ENCODE peak calls at places on chromosomes 2 and 18, in nine cellular contexts. V, M, J, W, T, L, F, B and Q are unnamed samples. For H3K4me1, the result is how much of the 10 kb centered on the place peaks cover.

GRCh38 chr18:63148449-63149199 is 170.9 kb downstream of the BCL2 start:
- DNase-seq in W (no peak), V (no peak), J (peak), T (no peak), F (no peak), L (no peak), B (no peak), M (no peak), Q (no peak)

GRCh38 chr2:237894986-237895543 is 35.6 kb downstream of the RAMP1 start:
- DNase-seq in W (no peak), J (no peak), M (no peak), V (peak), L (no peak), F (no peak), T (no peak), B (no peak), Q (no peak)

GRCh38 chr2:19709553-19709952 is 192.2 kb downstream of the TTC32 start:
- DNase-seq in J (no peak), F (no peak), V (no peak), W (no peak), B (no peak), M (no peak), T (no peak), L (no peak), Q (no peak)

GRCh38 chr2:64036343-64036742 is 17.1 kb upstream of the VPS54 start:
- DNase-seq in J (peak), M (no peak), W (peak), F (no peak), B (no peak), L (no peak), V (no peak), T (no peak), Q (no peak)

GRCh38 chr2:226730487-226730886 is 69.1 kb downstream of the IRS1 start:
- DNase-seq in L (peak), W (no peak), V (no peak), T (peak), B (no peak), J (peak), M (no peak), F (peak), Q (no peak)

GRCh38 chr2:48699377-48699951 is 56.1 kb downstream of the LHCGR start:
- DNase-seq in V (no peak), M (no peak), F (no peak), J (peak), T (peak), L (no peak), B (no peak), W (no peak), Q (no peak)

GRCh38 chr2:170235860-170236638 is 58.1 kb downstream of the MYO3B start:
- DNase-seq in M (no peak), F (peak), V (no peak), L (peak), W (peak), B (no peak), J (peak), T (peak), Q (no peak)

GRCh38 chr2:60532421-60532820 is 21.0 kb downstream of the BCL11A start:
- DNase-seq in V (no peak), T (no peak), L (no peak), M (no peak), J (no peak), B (no peak), F (no peak), W (no peak), Q (no peak)

GRCh38 chr2:26184555-26185303 is 11.8 kb downstream of the GAREM2 start:
- DNase-seq in V (peak), L (peak), F (peak), B (no peak), J (peak), T (peak), M (peak), W (no peak), Q (no peak)

GRCh38 chr2:170324640-170325046 is 146.7 kb downstream of the MYO3B start:
- DNase-seq in F (peak), M (peak), B (no peak), L (peak), T (peak), J (peak), W (peak), V (no peak), Q (no peak)

GRCh38 chr18:69518989-69519388 is 118.3 kb downstream of the DOK6 start:
- DNase-seq in J (peak), M (no peak), L (no peak), F (no peak), W (no peak), V (no peak), T (no peak), B (no peak), Q (no peak)

GRCh38 chr2:217838409-217838831 is 164.4 kb downstream of the TNS1 start:
- DNase-seq in B (no peak), W (no peak), F (no peak), T (peak), V (peak), M (no peak), L (no peak), J (no peak), Q (no peak)

GRCh38 chr2:217834744-217835513 is 167.9 kb downstream of the TNS1 start:
- DNase-seq in F (no peak), L (no peak), B (no peak), J (peak), V (no peak), M (no peak), W (no peak), T (no peak), Q (no peak)

GRCh38 chr2:217837530-217837929 is 165.3 kb downstream of the TNS1 start:
- DNase-seq in F (no peak), W (no peak), T (no peak), J (no peak), V (no peak), L (no peak), B (no peak), M (no peak), Q (no peak)

GRCh38 chr2:217835931-217836881 is 166.6 kb downstream of the TNS1 start:
- DNase-seq in J (peak), M (no peak), W (no peak), L (no peak), B (no peak), T (peak), F (peak), V (no peak), Q (peak)

GRCh38 chr2:217837001-217837491 is 165.7 kb downstream of the TNS1 start:
- DNase-seq in J (no peak), B (peak), W (no peak), F (peak), T (peak), L (peak), V (peak), M (no peak), Q (no peak)
- TF ChIP-seq CTCF in J (no peak), B (peak), W (no peak), F (peak), T (peak), L (peak), V (peak), M (no peak), Q (no peak)

GRCh38 chr2:163011035-163011434 is 172.5 kb upstream of the KCNH7 start:
- DNase-seq in M (no peak), T (no peak), W (no peak), B (no peak), J (no peak), L (no peak), V (no peak), F (no peak), Q (no peak)

GRCh38 chr2:163008642-163009041 is 170.1 kb upstream of the KCNH7 start:
- DNase-seq in B (no peak), W (no peak), V (no peak), F (no peak), M (no peak), T (no peak), J (no peak), L (no peak), Q (no peak)
- H3K4me3 ChIP-seq in B (no peak), W (no peak), V (no peak), F (no peak), M (no peak), T (no peak), J (no peak), L (no peak), Q (no peak)

GRCh38 chr2:98463081-98463481 is 18.4 kb downstream of the INPP4A start:
- DNase-seq in F (no peak), V (no peak), B (no peak), W (peak), L (no peak), T (no peak), M (no peak), J (no peak), Q (no peak)
- H3K4me1 ChIP-seq in F (under half), V (half or more), B (under half), W (half or more), L (under half), T (under half), M (under half), J (under half), Q (half or more)

DNA sequence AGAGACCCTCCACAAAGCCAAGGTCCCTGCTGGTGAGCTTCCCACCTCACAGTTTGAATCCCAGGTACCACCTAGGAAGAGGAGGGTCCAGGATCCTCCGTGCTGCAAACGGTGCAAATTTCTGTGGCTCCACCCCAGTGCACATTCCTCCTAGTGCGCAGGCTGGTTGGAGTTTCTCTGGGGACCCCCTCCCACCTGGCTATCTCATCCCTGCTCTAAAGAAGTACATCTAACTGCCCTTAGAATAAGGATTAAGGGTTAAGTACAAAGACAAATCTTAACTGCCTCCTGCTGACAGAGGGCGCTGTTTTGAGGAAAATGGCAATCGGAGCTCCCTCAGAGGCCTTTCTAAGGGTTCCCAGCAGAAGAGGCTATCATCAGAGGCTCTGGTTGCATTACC is 109.6 kb upstream of the FSIP2 start:
- DNase-seq in W (no peak), B (no peak), V (no peak), F (peak), J (no peak), T (peak), M (no peak), L (peak), Q (no peak)
- TF ChIP-seq CTCF in W (no peak), B (no peak), V (no peak), F (peak), J (no peak), T (peak), M (no peak), L (peak), Q (no peak)

GRCh38 chr18:11511434-11512095 is 97.8 kb upstream of the SLC35G4 start:
- DNase-seq in L (no peak), J (no peak), T (no peak), F (no peak), M (no peak), V (no peak), B (no peak), W (peak), Q (no peak)
- H3K4me3 ChIP-seq in L (no peak), J (no peak), T (no peak), F (no peak), M (no peak), V (no peak), B (no peak), W (no peak), Q (no peak)

GRCh38 chr2:134253117-134253704 is 661 bp upstream of the MGAT5 start:
- DNase-seq in B (no peak), T (no peak), W (no peak), F (no peak), L (no peak), V (no peak), J (no peak), M (no peak), Q (no peak)

GRCh38 chr2:134249755-134250154 is 4.1 kb upstream of the MGAT5 start:
- DNase-seq in B (no peak), V (no peak), L (no peak), M (no peak), F (no peak), T (no peak), J (no peak), W (no peak), Q (no peak)

GRCh38 chr2:134248913-134249312 is 5.0 kb upstream of the MGAT5 start:
- DNase-seq in T (no peak), F (no peak), J (no peak), B (no peak), W (no peak), L (no peak), V (no peak), M (no peak), Q (no peak)

GRCh38 chr2:134252092-134252775 is 1.6 kb upstream of the MGAT5 start:
- DNase-seq in J (peak), B (no peak), V (no peak), M (no peak), W (no peak), T (no peak), F (no peak), L (no peak), Q (no peak)

DNA sequence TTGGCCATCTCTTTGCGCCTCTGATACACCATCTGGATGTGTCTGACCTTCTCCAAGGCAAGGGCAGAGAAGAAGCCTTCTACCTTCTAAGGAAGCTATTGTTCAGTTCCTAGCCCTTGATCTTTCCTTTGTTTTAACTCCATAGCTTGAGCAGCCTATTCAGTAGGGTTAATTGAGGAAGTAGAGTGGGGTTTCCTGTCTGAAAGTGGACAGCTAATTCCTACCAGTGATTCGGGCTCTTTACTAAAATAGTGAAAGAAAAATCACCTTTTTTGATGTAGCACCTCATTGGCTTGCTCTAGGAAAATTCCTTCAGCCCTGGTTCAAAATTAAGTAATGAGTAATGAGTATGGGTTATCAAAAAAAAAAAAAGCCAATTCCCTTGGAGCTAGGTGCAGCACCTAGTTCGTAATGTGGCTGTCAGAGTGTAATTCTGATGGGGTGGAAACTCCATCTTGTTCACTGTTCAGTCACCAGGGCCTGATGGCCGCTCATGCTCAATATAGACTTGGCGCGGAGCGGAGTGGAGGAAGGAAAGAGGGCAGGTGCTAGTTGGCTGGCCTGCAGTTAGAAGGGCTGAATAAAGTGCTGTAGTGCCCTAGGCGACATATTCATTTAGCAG is 2.9 kb upstream of the MGAT5 start:
- DNase-seq in J (no peak), V (no peak), B (no peak), L (no peak), T (no peak), W (no peak), F (no peak), M (no peak), Q (no peak)
- H3K4me1 ChIP-seq in J (under half), V (under half), B (under half), L (under half), T (under half), W (under half), F (under half), M (under half), Q (under half)

GRCh38 chr18:26535630-26536029 is 12.7 kb downstream of the KCTD1 start:
- DNase-seq in L (no peak), J (no peak), V (no peak), F (no peak), B (no peak), M (no peak), T (no peak), W (no peak), Q (no peak)
- TF ChIP-seq CTCF in L (no peak), J (no peak), V (no peak), F (no peak), B (no peak), M (no peak), T (no peak), W (no peak), Q (no peak)

GRCh38 chr2:119304852-119305251 is 61.8 kb downstream of the C2orf76 start:
- DNase-seq in W (no peak), T (no peak), J (no peak), F (no peak), B (no peak), M (no peak), V (no peak), L (no peak), Q (no peak)

GRCh38 chr2:119308793-119309330 is 57.8 kb downstream of the C2orf76 start:
- DNase-seq in J (no peak), B (no peak), L (no peak), W (no peak), M (no peak), V (no peak), T (no peak), F (no peak), Q (no peak)

GRCh38 chr2:119307419-119308140 is 59.1 kb downstream of the C2orf76 start:
- DNase-seq in V (no peak), M (no peak), L (no peak), W (no peak), J (no peak), B (no peak), T (no peak), F (peak), Q (no peak)

GRCh38 chr2:119306196-119306590 is 60.4 kb downstream of the C2orf76 start:
- DNase-seq in L (no peak), V (no peak), B (no peak), J (no peak), T (no peak), M (no peak), W (no peak), F (no peak), Q (no peak)

GRCh38 chr2:119305497-119306195 is 61.0 kb downstream of the C2orf76 start:
- DNase-seq in W (no peak), V (no peak), L (no peak), J (no peak), T (no peak), M (no peak), B (no peak), F (no peak), Q (no peak)
- H3K4me3 ChIP-seq in W (no peak), V (no peak), L (no peak), J (no peak), T (no peak), M (no peak), B (peak), F (no peak), Q (peak)

GRCh38 chr2:239259603-239260298 is 141.1 kb downstream of the HDAC4 start:
- DNase-seq in M (no peak), B (peak), W (peak), V (no peak), T (no peak), J (no peak), F (no peak), L (no peak), Q (no peak)
- H3K4me1 ChIP-seq in M (under half), B (under half), W (half or more), V (under half), T (under half), J (under half), F (under half), L (half or more), Q (under half)

GRCh38 chr2:74138219-74138951 is 9.3 kb downstream of the BOLA3 start:
- DNase-seq in F (no peak), B (no peak), M (no peak), W (no peak), V (no peak), T (no peak), L (no peak), J (no peak), Q (no peak)

GRCh38 chr2:74138952-74139323 is 8.8 kb downstream of the BOLA3 start:
- DNase-seq in J (no peak), W (no peak), L (no peak), B (no peak), T (peak), V (no peak), M (no peak), F (peak), Q (no peak)

GRCh38 chr2:74137651-74138050 is 10.1 kb downstream of the BOLA3 start:
- DNase-seq in J (no peak), M (no peak), B (no peak), T (no peak), V (no peak), F (no peak), L (no peak), W (no peak), Q (no peak)

GRCh38 chr2:74146929-74147728 is 583 bp downstream of the BOLA3 start:
- DNase-seq in V (no peak), J (peak), F (peak), B (no peak), W (no peak), L (no peak), M (no peak), T (no peak), Q (no peak)

GRCh38 chr2:74142340-74142739 is 5.4 kb downstream of the BOLA3 start:
- DNase-seq in V (no peak), J (no peak), T (peak), L (no peak), B (no peak), M (no peak), W (no peak), F (peak), Q (no peak)
- TF ChIP-seq CTCF in V (peak), J (no peak), T (peak), L (peak), B (no peak), M (no peak), W (peak), F (peak), Q (no peak)